ENCODE peak calls at places on chromosomes 1 and 21, in seven cellular contexts. L is upper lobe of right lung, S is astrocyte of the spinal cord, P is AG04450, Y is Calu3, X is HL-60, F is endothelial cell. G is an unnamed sample.

GRCh38 chr1:23483327-23484252 is at the start of gene ASAP3:
- DNase-seq in S (peak), X (no peak), Y (peak), F (peak), P (no peak), L (peak), G (peak)

GRCh38 chr1:91884459-91885290 is 1.3 kb downstream of the TGFBR3 start:
- DNase-seq in Y (peak), P (no peak), X (no peak), L (peak), S (peak), F (peak), G (no peak)

GRCh38 chr21:16569679-16570078 is 839.9 kb downstream of the USP25 start:
- DNase-seq in Y (no peak), L (no peak), S (peak), F (no peak), P (no peak), X (no peak), G (no peak)

GRCh38 chr1:159960721-159961381 is 6.8 kb upstream of the SLAMF9 start:
- DNase-seq in Y (peak), F (no peak), L (no peak), P (no peak), X (no peak), S (peak), G (no peak)

GRCh38 chr1:78718566-78718965 is 68.9 kb downstream of the IFI44 start:
- DNase-seq in L (no peak), X (no peak), F (no peak), S (peak), P (peak), Y (no peak), G (no peak)

GRCh38 chr1:87449348-87449963 is 120.8 kb downstream of the LMO4 start:
- DNase-seq in P (no peak), S (no peak), X (no peak), Y (peak), F (no peak), L (no peak), G (no peak)

GRCh38 chr1:206703647-206704046 is 18.9 kb downstream of the MAPKAPK2 start:
- DNase-seq in S (peak), L (peak), Y (no peak), P (no peak), X (no peak), F (no peak), G (no peak)

GRCh38 chr1:63405021-63405420 is 37.6 kb downstream of the ALG6 start:
- DNase-seq in S (no peak), X (no peak), F (no peak), L (no peak), P (no peak), Y (no peak), G (no peak)

GRCh38 chr21:45522986-45523385 is 19.3 kb downstream of the SLC19A1 start:
- DNase-seq in X (no peak), L (peak), Y (no peak), P (no peak), F (no peak), S (no peak), G (no peak)

GRCh38 chr1:1923681-1924000 is 4.6 kb upstream of the TMEM52 start:
- DNase-seq in S (no peak), P (no peak), F (no peak), Y (no peak), L (no peak), X (no peak), G (peak)

GRCh38 chr1:98761238-98761637 is 99.7 kb downstream of the SNX7 start:
- DNase-seq in Y (peak), X (no peak), L (no peak), P (no peak), S (no peak), F (peak), G (no peak)

GRCh38 chr21:45285266-45285931 is 2.3 kb downstream of the POFUT2 start:
- DNase-seq in S (no peak), L (peak), X (no peak), P (no peak), F (no peak), Y (no peak), G (no peak)

GRCh38 chr1:17194981-17195528 is 9.9 kb upstream of the PADI1 start:
- DNase-seq in Y (no peak), X (no peak), P (no peak), F (no peak), L (no peak), S (no peak), G (no peak)

GRCh38 chr1:37485902-37486679 is 11.7 kb downstream of the ZC3H12A start:
- DNase-seq in X (no peak), Y (peak), L (no peak), F (no peak), P (no peak), S (no peak), G (no peak)

GRCh38 chr1:216815239-216815955 is 92.2 kb upstream of the ESRRG start:
- DNase-seq in X (no peak), Y (no peak), S (peak), P (peak), F (no peak), L (no peak), G (peak)

GRCh38 chr21:19913995-19914394 is 1084.2 kb upstream of the NCAM2 start:
- DNase-seq in X (no peak), L (no peak), P (no peak), Y (no peak), F (no peak), S (no peak), G (no peak)

GRCh38 chr1:32925360-32926142 is 24.4 kb upstream of the TMEM54 start:
- DNase-seq in F (peak), X (no peak), Y (no peak), L (no peak), P (no peak), S (peak), G (peak)

GRCh38 chr1:180907313-180908055 is 5.2 kb upstream of the KIAA1614 start:
- DNase-seq in P (no peak), F (no peak), S (no peak), Y (no peak), L (no peak), X (no peak), G (no peak)

GRCh38 chr1:53959664-53960250 is 13.6 kb downstream of the LRRC42 start:
- DNase-seq in F (no peak), P (no peak), S (peak), Y (peak), L (no peak), X (no peak), G (no peak)

GRCh38 chr1:156135930-156136871 is 17.2 kb upstream of the SEMA4A start:
- DNase-seq in P (no peak), F (no peak), Y (no peak), S (no peak), L (no peak), X (no peak), G (no peak)

GRCh38 chr1:55639051-55639450 is 423.9 kb upstream of the USP24 start:
- DNase-seq in F (no peak), X (no peak), L (no peak), P (no peak), S (no peak), Y (no peak), G (no peak)

GRCh38 chr1:61444277-61444676 is 280.7 kb downstream of the TM2D1 start:
- DNase-seq in X (no peak), L (no peak), S (no peak), Y (no peak), F (no peak), P (no peak), G (no peak)

GRCh38 chr1:26887125-26887524 is 3.0 kb downstream of the GPN2 start:
- DNase-seq in X (no peak), Y (peak), F (no peak), L (no peak), S (peak), P (no peak), G (no peak)

GRCh38 chr1:54108156-54108555 is 44.6 kb downstream of the CDCP2 start:
- DNase-seq in Y (no peak), P (no peak), S (no peak), L (no peak), F (no peak), X (no peak), G (no peak)

GRCh38 chr1:205576011-205576410 is 55.8 kb downstream of the ELK4 start:
- DNase-seq in Y (no peak), S (no peak), X (no peak), P (no peak), F (no peak), L (peak), G (no peak)

GRCh38 chr1:231796141-231796540 is 169.6 kb downstream of the DISC1 start:
- DNase-seq in X (no peak), F (no peak), L (no peak), S (no peak), Y (no peak), P (no peak), G (no peak)

GRCh38 chr1:150981805-150982712 is at the start of gene ANXA9:
- DNase-seq in Y (peak), X (no peak), L (no peak), F (no peak), P (no peak), S (no peak), G (no peak)

GRCh38 chr1:12708396-12708795 is 7.5 kb upstream of the AADACL3 start:
- DNase-seq in Y (no peak), S (no peak), P (no peak), L (no peak), F (no peak), X (no peak), G (no peak)

GRCh38 chr1:29197590-29197924 is 15.9 kb upstream of the SRSF4 start:
- DNase-seq in L (no peak), F (peak), Y (peak), S (peak), P (no peak), X (no peak), G (no peak)

GRCh38 chr1:166432655-166433054 is 265.9 kb upstream of the FAM78B start:
- DNase-seq in X (no peak), P (no peak), S (no peak), F (no peak), Y (no peak), L (no peak), G (no peak)

GRCh38 chr1:235739631-235740030 is 90.0 kb upstream of the GNG4 start:
- DNase-seq in F (no peak), S (no peak), P (no peak), X (no peak), Y (no peak), L (no peak), G (no peak)

GRCh38 chr1:167249702-167250101 is 29.0 kb downstream of the POU2F1 start:
- DNase-seq in P (no peak), F (no peak), S (no peak), X (no peak), L (no peak), Y (no peak), G (no peak)

DNA sequence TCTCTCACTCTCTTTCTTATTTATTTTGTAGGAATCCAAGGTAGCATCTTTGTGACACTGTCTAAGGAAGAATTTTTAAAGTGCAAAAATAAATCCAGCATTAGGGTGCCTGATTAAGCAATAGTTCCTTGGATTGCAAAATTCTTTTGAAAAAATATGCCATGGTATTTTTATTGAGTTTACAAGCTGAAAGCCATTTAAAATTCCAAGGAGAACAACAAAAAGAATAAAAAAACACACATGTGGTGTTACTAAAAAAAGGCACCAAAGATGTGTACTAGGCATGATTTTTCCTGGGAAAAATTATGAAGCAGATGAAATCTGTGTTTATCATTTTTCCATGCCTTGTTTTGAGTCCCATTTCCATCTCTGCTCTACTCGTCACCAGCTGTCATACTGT is 156.9 kb upstream of the ZNHIT6 start:
- DNase-seq in X (no peak), S (no peak), Y (no peak), P (no peak), L (no peak), F (no peak), G (no peak)
- TF ChIP-seq CTCF in X (no peak), S (no peak), Y (no peak), P (no peak), L (no peak), F (no peak), G (no peak)

DNA sequence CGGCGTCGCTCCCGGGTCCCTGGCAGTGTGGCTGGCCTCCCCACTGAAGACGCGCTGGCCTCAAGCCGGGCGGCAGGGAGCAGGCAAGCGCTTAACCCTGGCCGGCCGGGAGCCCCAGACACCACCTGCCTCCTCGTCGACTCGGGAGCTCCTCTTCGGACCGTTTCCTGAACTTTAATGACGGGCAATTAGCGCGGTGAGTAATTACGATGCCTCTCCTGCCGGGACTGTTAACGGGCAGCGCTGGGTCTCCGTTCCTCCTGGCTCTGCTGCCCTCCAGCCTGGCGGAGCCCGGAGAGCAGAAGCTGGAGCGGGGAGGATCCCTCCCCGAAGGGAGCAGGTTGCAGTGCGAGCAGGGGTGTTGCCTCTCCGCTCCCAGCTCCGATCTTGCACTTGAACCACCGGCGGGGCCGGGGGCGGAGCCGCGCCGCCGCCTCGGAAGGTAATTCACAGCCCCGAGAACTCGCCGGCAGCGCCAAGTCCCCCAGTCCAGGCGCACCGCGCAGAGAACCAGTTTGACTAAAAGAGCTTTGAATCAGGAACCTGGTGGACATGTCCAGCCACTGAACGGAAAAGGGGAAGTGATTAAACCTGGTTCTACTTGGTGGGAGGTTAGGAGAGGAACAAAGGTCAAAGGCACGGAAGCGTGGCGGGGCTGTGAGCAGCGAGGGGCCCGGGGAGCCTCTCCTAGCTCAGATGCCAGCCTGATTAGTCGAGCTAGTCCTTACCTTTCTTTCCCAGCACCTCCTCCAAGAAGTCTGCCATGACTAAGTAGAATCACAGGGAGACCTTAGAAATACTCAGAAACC is 18.3 kb upstream of the PLEKHA6 start:
- DNase-seq in F (peak), L (peak), X (peak), P (no peak), Y (peak), S (no peak), G (peak)
- TF ChIP-seq CTCF in F (no peak), L (no peak), X (no peak), P (no peak), Y (no peak), S (no peak), G (no peak)

DNA sequence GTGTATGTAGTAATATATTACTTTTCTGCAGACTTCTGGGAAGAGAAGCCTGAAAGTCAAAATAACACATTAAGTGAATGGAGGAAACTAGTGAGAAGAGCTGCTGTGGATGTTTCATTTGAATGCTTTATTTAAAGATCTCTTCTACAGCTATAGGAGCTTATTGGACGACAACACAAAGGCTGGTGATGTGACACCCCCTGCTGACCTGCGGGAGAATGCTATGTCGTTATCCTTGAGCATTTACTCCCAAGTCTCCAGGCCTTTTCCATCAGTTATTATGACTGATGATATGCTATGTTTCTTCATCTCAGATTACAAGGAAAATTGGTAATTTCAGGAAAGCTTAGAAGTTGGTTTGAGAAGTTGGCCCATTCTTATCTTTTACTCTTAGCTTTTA is 22.3 kb upstream of the PLA2G4A start:
- DNase-seq in X (no peak), L (no peak), F (peak), P (no peak), S (no peak), Y (peak), G (peak)
- TF ChIP-seq CTCF in X (no peak), L (peak), F (peak), P (peak), S (peak), Y (peak), G (peak)

GRCh38 chr1:158471920-158472319 is at the start of gene OR10R2:
- DNase-seq in Y (no peak), X (no peak), L (no peak), F (no peak), S (no peak), P (no peak), G (no peak)
- TF ChIP-seq CTCF in Y (no peak), X (no peak), L (no peak), F (no peak), S (no peak), P (no peak), G (no peak)

G was measured in glutamatergic neuron.